ENCODE peak calls at places on chromosome 6, in four cellular contexts. R, P, S and O are unnamed samples.

GRCh38 chr6:148998704-148999103 is 251.9 kb downstream of the UST start:
- DNase-seq in R (no peak), P (no peak), S (no peak), O (no peak)

GRCh38 chr6:157813757-157814455 is 9.1 kb upstream of the SNX9 start:
- DNase-seq in R (no peak), P (no peak), S (no peak), O (no peak)

GRCh38 chr6:75291331-75291730 is 6.7 kb upstream of the TMEM30A start:
- DNase-seq in R (no peak), P (no peak), S (no peak), O (no peak)

GRCh38 chr6:160103825-160104100 is 17.9 kb upstream of the SLC22A1 start:
- DNase-seq in R (no peak), P (no peak), S (no peak), O (no peak)

GRCh38 chr6:103404799-103405198 is 1454.9 kb downstream of the HACE1 start:
- DNase-seq in R (no peak), P (no peak), S (no peak), O (no peak)

GRCh38 chr6:72418495-72418894 is 203.4 kb upstream of the KCNQ5 start:
- DNase-seq in R (no peak), P (no peak), S (no peak), O (no peak)

GRCh38 chr6:136666041-136666440 is 115.8 kb upstream of the MAP7 start:
- DNase-seq in R (no peak), P (no peak), S (no peak), O (no peak)

GRCh38 chr6:42294759-42295158 is 77.1 kb upstream of the MRPS10 start:
- DNase-seq in R (no peak), P (no peak), S (no peak), O (no peak)

GRCh38 chr6:42279966-42280629 is 62.4 kb upstream of the MRPS10 start:
- DNase-seq in R (no peak), P (peak; percentile 64), S (no peak), O (no peak)

GRCh38 chr6:14280766-14281293 is 163.3 kb downstream of the CD83 start:
- DNase-seq in R (no peak), P (no peak), S (no peak), O (no peak)